ENCODE peak calls at places on chromosomes 4 and X, in five cellular contexts. D, K, I, L and J are unnamed samples.

GRCh38 chrX:67543818-67544217 is at the start of gene AR:
- DNase-seq in K (peak; percentile 61), L (peak; percentile 55), D (peak; percentile 79), I (peak; percentile 78), J (peak; percentile 55)

GRCh38 chrX:23662853-23663252 is 4.4 kb upstream of the PRDX4 start:
- DNase-seq in D (peak; percentile 17), K (no peak), L (no peak), I (no peak), J (no peak)

GRCh38 chr4:2333916-2334644 is 72.2 kb upstream of the MXD4 start:
- DNase-seq in L (no peak), K (peak; percentile 4), I (no peak), D (no peak), J (no peak)

GRCh38 chr4:105990933-105991332 is 95.7 kb downstream of the NPNT start:
- DNase-seq in L (peak; percentile 71), D (peak; percentile 79), K (peak; percentile 59), I (peak; percentile 62), J (no peak)

GRCh38 chr4:2715426-2715825 is 40.7 kb downstream of the TNIP2 start:
- DNase-seq in L (no peak), I (no peak), K (no peak), D (no peak), J (no peak)

GRCh38 chr4:54971474-54971950 is 153.9 kb downstream of the KDR start:
- DNase-seq in L (no peak), I (no peak), D (peak; percentile 67), K (peak; percentile 59), J (peak; percentile 74)

GRCh38 chrX:115525486-115525885 is 35.5 kb upstream of the PLS3 start:
- DNase-seq in K (no peak), L (peak; percentile 60), D (no peak), I (no peak), J (no peak)

GRCh38 chr4:163180087-163180486 is 13.4 kb upstream of the NAF1 start:
- DNase-seq in D (no peak), L (no peak), I (no peak), K (no peak), J (no peak)

GRCh38 chr4:127732623-127733199 is 2.5 kb downstream of the SLC25A31 start:
- DNase-seq in K (peak; percentile 32), D (peak; percentile 61), I (no peak), L (no peak), J (peak; percentile 65)

GRCh38 chr4:86032476-86033022 is 327.3 kb downstream of the MAPK10 start:
- DNase-seq in L (no peak), D (peak; percentile 83), I (no peak), K (peak; percentile 63), J (peak; percentile 94)

GRCh38 chr4:109631709-109632108 is 71.5 kb downstream of the CASP6 start:
- DNase-seq in I (peak; percentile 29), D (peak; percentile 18), K (peak; percentile 13), L (no peak), J (peak; percentile 48)

GRCh38 chr4:141614878-141615586 is 21.4 kb upstream of the IL15 start:
- DNase-seq in I (no peak), D (no peak), K (no peak), L (no peak), J (no peak)

GRCh38 chr4:118344801-118345200 is 8.0 kb downstream of the PRSS12 start:
- DNase-seq in I (no peak), L (no peak), K (no peak), D (no peak), J (no peak)

GRCh38 chrX:3712080-3712869 is 1.2 kb downstream of the PRKX start:
- DNase-seq in D (peak; percentile 35), I (peak; percentile 21), K (peak; percentile 21), L (no peak), J (peak; percentile 18)

GRCh38 chr4:77432702-77433101 is 172.9 kb upstream of the CXCL13 start:
- DNase-seq in L (no peak), D (no peak), I (no peak), K (no peak), J (no peak)

GRCh38 chr4:36244257-36245084 is at the start of gene ARAP2:
- DNase-seq in I (peak; percentile 23), L (peak; percentile 69), K (peak; percentile 90), D (peak; percentile 13), J (peak; percentile 12)

GRCh38 chr4:8730681-8731080 is 138.1 kb downstream of the CPZ start:
- DNase-seq in D (no peak), I (peak; percentile 14), L (no peak), K (no peak), J (no peak)

GRCh38 chr4:128859887-128860774 is 50.6 kb downstream of the JADE1 start:
- DNase-seq in D (peak; percentile 84), I (no peak), K (peak; percentile 23), L (no peak), J (peak; percentile 63)

GRCh38 chr4:128855656-128856055 is 46.2 kb downstream of the JADE1 start:
- DNase-seq in D (no peak), L (no peak), I (no peak), K (no peak), J (no peak)

GRCh38 chr4:128856246-128856645 is 46.7 kb downstream of the JADE1 start:
- DNase-seq in K (no peak), L (no peak), D (peak; percentile 18), I (no peak), J (no peak)

GRCh38 chr4:128861856-128862518 is 52.5 kb downstream of the JADE1 start:
- DNase-seq in D (no peak), L (no peak), I (no peak), K (no peak), J (no peak)

GRCh38 chr4:128858875-128859696 is 49.6 kb downstream of the JADE1 start:
- DNase-seq in K (no peak), I (no peak), D (peak; percentile 17), L (peak; percentile 11), J (peak; percentile 86)
- H3K36me3 ChIP-seq in K (peaks cover 5% of the 10 kb centered on the region), I (peaks cover 84% of the 10 kb centered on the region), D (peaks cover 63% of the 10 kb centered on the region), L (peaks cover 39% of the 10 kb centered on the region), J (peaks cover 30% of the 10 kb centered on the region)

DNA sequence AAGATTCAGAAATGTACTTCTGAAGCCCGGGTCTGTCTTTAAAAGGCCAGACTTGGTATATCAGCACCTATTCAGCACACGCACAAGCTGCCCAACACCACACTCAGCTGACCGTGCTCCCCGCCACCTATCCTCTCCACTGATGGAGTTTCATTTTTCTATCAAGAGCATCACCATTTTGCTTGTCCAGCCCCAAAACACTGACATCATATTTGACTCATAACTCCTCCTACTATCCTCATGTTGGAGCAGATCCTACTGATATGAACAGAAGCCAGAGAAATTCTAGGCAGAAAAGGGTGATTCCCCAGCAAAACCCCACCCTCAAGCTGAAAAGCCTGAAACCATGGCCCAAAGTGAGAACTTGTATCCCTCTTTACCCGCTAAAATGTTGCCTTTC is 100.2 kb downstream of the SORBS2 start:
- DNase-seq in K (no peak), I (no peak), D (peak; percentile 12), L (no peak), J (peak; percentile 43)
- H3K4me1 ChIP-seq in K (peaks cover 26% of the 10 kb centered on the region), I (peaks cover 95% of the 10 kb centered on the region), D (peaks cover 4% of the 10 kb centered on the region), L (peaks cover 14% of the 10 kb centered on the region), J (peaks cover 14% of the 10 kb centered on the region)

GRCh38 chr4:87114245-87115062 is 106.0 kb downstream of the KLHL8 start:
- DNase-seq in I (no peak), L (no peak), K (no peak), D (no peak), J (no peak)
- H3K36me3 ChIP-seq in I (peaks cover 65% of the 10 kb centered on the region), L (peaks cover 22% of the 10 kb centered on the region), K (no peaks in the 10 kb centered on the region), D (peaks cover 16% of the 10 kb centered on the region), J (peaks cover 10% of the 10 kb centered on the region)

DNA sequence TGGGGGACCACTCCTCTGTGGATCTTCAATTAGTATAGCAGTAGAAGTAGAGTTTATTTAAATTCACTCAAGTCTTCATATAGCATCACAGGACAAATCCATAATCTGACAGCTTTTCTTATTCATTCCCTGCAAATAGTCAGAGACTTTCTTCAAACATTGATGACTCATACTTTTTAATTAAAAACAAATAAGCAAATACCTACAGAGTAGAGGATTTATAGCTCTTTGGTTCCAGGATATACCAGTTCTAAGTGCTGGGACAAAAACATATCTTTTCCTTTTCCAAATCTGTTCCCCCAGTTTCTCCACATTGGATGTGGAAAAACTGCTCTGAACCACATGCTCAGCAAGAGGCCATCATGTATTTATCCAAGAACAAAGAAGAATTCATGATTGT is 24.1 kb downstream of the EMCN start:
- DNase-seq in D (no peak), K (no peak), L (no peak), I (no peak), J (no peak)
- H3K4me1 ChIP-seq in D (no peaks in the 10 kb centered on the region), K (no peaks in the 10 kb centered on the region), L (no peaks in the 10 kb centered on the region), I (no peaks in the 10 kb centered on the region), J (no peaks in the 10 kb centered on the region)